ENCODE peak calls at places on chromosomes 3 and 15, in seven cellular contexts. One of them, this sample, is unnamed.

GRCh38 chr3:72174043-72174442 is 389.1 kb upstream of the PROK2 start:
- DNase-seq in endodermal cell: no peak
- DNase-seq in naive thymus-derived CD8-positive, alpha-beta T cell: no peak
- DNase-seq in occipital lobe: no peak
- DNase-seq in T-helper 17 cell: no peak
- DNase-seq in aorta: no peak
- DNase-seq in GM04503: no peak
- DNase-seq in this sample: no peak

GRCh38 chr15:100163961-100164360 is 177.8 kb downstream of the ADAMTS17 start:
- DNase-seq in GM04503: no peak
- DNase-seq in naive thymus-derived CD8-positive, alpha-beta T cell: no peak
- DNase-seq in endodermal cell: no peak
- DNase-seq in aorta: no peak
- DNase-seq in T-helper 17 cell: no peak
- DNase-seq in occipital lobe: no peak
- DNase-seq in this sample: no peak

GRCh38 chr15:90883971-90884718 is at the start of gene FES:
- DNase-seq in T-helper 17 cell: no peak
- DNase-seq in endodermal cell: peak
- DNase-seq in aorta: peak
- DNase-seq in occipital lobe: no peak
- DNase-seq in GM04503: no peak
- DNase-seq in naive thymus-derived CD8-positive, alpha-beta T cell: no peak
- DNase-seq in this sample: peak

GRCh38 chr3:97804471-97804870 is 17.3 kb upstream of the CRYBG3 start:
- DNase-seq in GM04503: no peak
- DNase-seq in aorta: no peak
- DNase-seq in occipital lobe: no peak
- DNase-seq in T-helper 17 cell: no peak
- DNase-seq in endodermal cell: no peak
- DNase-seq in naive thymus-derived CD8-positive, alpha-beta T cell: no peak
- DNase-seq in this sample: no peak

GRCh38 chr3:151395806-151396205 is 11.3 kb upstream of the P2RY12 start:
- DNase-seq in GM04503: peak
- DNase-seq in T-helper 17 cell: no peak
- DNase-seq in occipital lobe: no peak
- DNase-seq in endodermal cell: no peak
- DNase-seq in naive thymus-derived CD8-positive, alpha-beta T cell: no peak
- DNase-seq in aorta: no peak
- DNase-seq in this sample: no peak

GRCh38 chr3:72336821-72337479 is 511.3 kb downstream of the SHQ1 start:
- DNase-seq in aorta: peak
- DNase-seq in T-helper 17 cell: no peak
- DNase-seq in naive thymus-derived CD8-positive, alpha-beta T cell: no peak
- DNase-seq in occipital lobe: peak
- DNase-seq in endodermal cell: peak
- DNase-seq in GM04503: no peak
- DNase-seq in this sample: peak

GRCh38 chr3:112253301-112253971 is 40.6 kb downstream of the SLC9C1 start:
- DNase-seq in T-helper 17 cell: no peak
- DNase-seq in GM04503: no peak
- DNase-seq in occipital lobe: no peak
- DNase-seq in endodermal cell: no peak
- DNase-seq in aorta: no peak
- DNase-seq in naive thymus-derived CD8-positive, alpha-beta T cell: no peak
- DNase-seq in this sample: no peak

GRCh38 chr3:29099296-29099695 is 181.6 kb upstream of the RBMS3 start:
- DNase-seq in endodermal cell: no peak
- DNase-seq in GM04503: no peak
- DNase-seq in naive thymus-derived CD8-positive, alpha-beta T cell: no peak
- DNase-seq in aorta: peak
- DNase-seq in occipital lobe: no peak
- DNase-seq in T-helper 17 cell: no peak
- DNase-seq in this sample: no peak

GRCh38 chr3:34948431-34948971 is 690.8 kb upstream of the ARPP21 start:
- DNase-seq in endodermal cell: no peak
- DNase-seq in GM04503: no peak
- DNase-seq in occipital lobe: no peak
- DNase-seq in aorta: no peak
- DNase-seq in naive thymus-derived CD8-positive, alpha-beta T cell: no peak
- DNase-seq in T-helper 17 cell: no peak
- DNase-seq in this sample: no peak

GRCh38 chr15:23422946-23423708 is 23.9 kb downstream of the GOLGA6L2 start:
- DNase-seq in naive thymus-derived CD8-positive, alpha-beta T cell: no peak
- DNase-seq in GM04503: no peak
- DNase-seq in endodermal cell: no peak
- DNase-seq in aorta: no peak
- DNase-seq in occipital lobe: no peak
- DNase-seq in T-helper 17 cell: no peak
- DNase-seq in this sample: peak

GRCh38 chr3:174120997-174121396 is 723.5 kb downstream of the NLGN1 start:
- DNase-seq in aorta: no peak
- DNase-seq in naive thymus-derived CD8-positive, alpha-beta T cell: no peak
- DNase-seq in GM04503: no peak
- DNase-seq in T-helper 17 cell: no peak
- DNase-seq in endodermal cell: no peak
- DNase-seq in occipital lobe: no peak
- DNase-seq in this sample: no peak

GRCh38 chr3:45807645-45808540 is 11.6 kb upstream of the SLC6A20 start:
- DNase-seq in occipital lobe: no peak
- DNase-seq in aorta: no peak
- DNase-seq in GM04503: no peak
- DNase-seq in T-helper 17 cell: no peak
- DNase-seq in naive thymus-derived CD8-positive, alpha-beta T cell: no peak
- DNase-seq in endodermal cell: no peak
- DNase-seq in this sample: no peak

GRCh38 chr3:139189943-139190342 is 145.3 kb upstream of the PRR23C start:
- DNase-seq in occipital lobe: no peak
- DNase-seq in T-helper 17 cell: no peak
- DNase-seq in aorta: no peak
- DNase-seq in endodermal cell: no peak
- DNase-seq in GM04503: no peak
- DNase-seq in naive thymus-derived CD8-positive, alpha-beta T cell: no peak
- DNase-seq in this sample: no peak

GRCh38 chr3:37030573-37030972 is 37.3 kb downstream of the MLH1 start:
- DNase-seq in T-helper 17 cell: no peak
- DNase-seq in aorta: no peak
- DNase-seq in naive thymus-derived CD8-positive, alpha-beta T cell: no peak
- DNase-seq in GM04503: no peak
- DNase-seq in endodermal cell: no peak
- DNase-seq in occipital lobe: no peak
- DNase-seq in this sample: no peak

GRCh38 chr15:68334661-68335124 is 57.1 kb downstream of the FEM1B start:
- DNase-seq in naive thymus-derived CD8-positive, alpha-beta T cell: no peak
- DNase-seq in T-helper 17 cell: no peak
- DNase-seq in GM04503: peak
- DNase-seq in occipital lobe: no peak
- DNase-seq in endodermal cell: no peak
- DNase-seq in aorta: peak
- DNase-seq in this sample: no peak

GRCh38 chr15:51634591-51635198 is 12.1 kb upstream of the DMXL2 start:
- DNase-seq in GM04503: no peak
- DNase-seq in endodermal cell: no peak
- DNase-seq in aorta: no peak
- DNase-seq in naive thymus-derived CD8-positive, alpha-beta T cell: no peak
- DNase-seq in T-helper 17 cell: no peak
- DNase-seq in occipital lobe: no peak
- DNase-seq in this sample: no peak

GRCh38 chr15:57655087-57655486 is 51.4 kb upstream of the POLR2M start:
- DNase-seq in occipital lobe: no peak
- DNase-seq in aorta: no peak
- DNase-seq in GM04503: no peak
- DNase-seq in endodermal cell: no peak
- DNase-seq in T-helper 17 cell: no peak
- DNase-seq in naive thymus-derived CD8-positive, alpha-beta T cell: no peak
- DNase-seq in this sample: no peak

GRCh38 chr15:71114887-71115566 is at the start of gene THSD4:
- DNase-seq in T-helper 17 cell: peak
- DNase-seq in naive thymus-derived CD8-positive, alpha-beta T cell: no peak
- DNase-seq in GM04503: no peak
- DNase-seq in aorta: peak
- DNase-seq in occipital lobe: no peak
- DNase-seq in endodermal cell: peak
- DNase-seq in this sample: peak